ENCODE peak calls at places on chromosomes 2 and 18, in six cellular contexts. L, T, I, S, F and Z are unnamed samples.

GRCh38 chr2:101474752-101475384 is at the start of gene RFX8:
- DNase-seq in F (no peak), S (no peak), I (peak; percentile 74), L (no peak), T (peak; percentile 81), Z (no peak)

GRCh38 chr2:126934803-126935202 is 36.1 kb downstream of the TEX51 start:
- DNase-seq in F (no peak), T (no peak), L (no peak), I (no peak), S (no peak), Z (no peak)

GRCh38 chr18:9771261-9771976 is 63.3 kb downstream of the RAB31 start:
- DNase-seq in I (peak; percentile 78), F (peak; percentile 74), L (peak; percentile 88), S (no peak), T (peak; percentile 56), Z (peak; percentile 75)

GRCh38 chr18:75496151-75496550 is 68.6 kb upstream of the SMIM21 start:
- DNase-seq in I (no peak), S (no peak), L (no peak), T (no peak), F (no peak), Z (no peak)

GRCh38 chr18:39453882-39454281 is 1888.3 kb upstream of the CELF4 start:
- DNase-seq in S (no peak), I (no peak), L (peak; percentile 27), F (no peak), T (no peak), Z (no peak)

GRCh38 chr2:225025917-225026571 is 16.2 kb downstream of the DOCK10 start:
- DNase-seq in L (no peak), S (no peak), T (peak; percentile 35), F (no peak), I (no peak), Z (no peak)

GRCh38 chr18:22048932-22049615 is 120.3 kb upstream of the GATA6 start:
- DNase-seq in F (no peak), L (no peak), S (no peak), I (no peak), T (no peak), Z (no peak)

GRCh38 chr2:25331686-25332365 is 9.9 kb downstream of the DNMT3A start:
- DNase-seq in L (no peak), S (no peak), T (no peak), F (no peak), I (peak; percentile 80), Z (peak; percentile 75)

GRCh38 chr2:239380831-239381708 is 19.8 kb downstream of the HDAC4 start:
- DNase-seq in I (peak; percentile 72), F (no peak), S (no peak), T (peak; percentile 76), L (peak; percentile 21), Z (peak; percentile 3)

GRCh38 chr2:172247203-172247602 is 144.5 kb upstream of the DLX2 start:
- DNase-seq in T (no peak), L (no peak), F (no peak), S (no peak), I (no peak), Z (no peak)

GRCh38 chr2:224869601-224870000 is 153.4 kb upstream of the CCDC195 start:
- DNase-seq in T (no peak), F (no peak), S (no peak), I (no peak), L (no peak), Z (no peak)

GRCh38 chr2:17969661-17970060 is 91.2 kb downstream of the KCNS3 start:
- DNase-seq in F (no peak), I (no peak), L (no peak), S (no peak), T (no peak), Z (no peak)

GRCh38 chr2:204705243-204705971 is 160.1 kb downstream of the PARD3B start:
- DNase-seq in F (no peak), T (no peak), S (no peak), L (no peak), I (no peak), Z (no peak)

GRCh38 chr2:86044045-86044444 is 61.6 kb downstream of the POLR1A start:
- DNase-seq in I (peak; percentile 41), T (no peak), S (no peak), L (peak; percentile 8), F (no peak), Z (no peak)

GRCh38 chr2:150060341-150060740 is 427.1 kb downstream of the RND3 start:
- DNase-seq in T (no peak), I (no peak), F (no peak), S (no peak), L (no peak), Z (no peak)

GRCh38 chr2:86441789-86442641 is 844 bp downstream of the KDM3A start:
- DNase-seq in F (no peak), T (peak; percentile 82), L (peak; percentile 70), I (peak; percentile 82), S (no peak), Z (peak; percentile 19)

GRCh38 chr2:60818272-60818671 is 62.2 kb downstream of the PAPOLG start:
- DNase-seq in F (no peak), T (no peak), I (peak; percentile 77), S (no peak), L (no peak), Z (no peak)

GRCh38 chr2:227228061-227228667 is 63.7 kb downstream of the COL4A3 start:
- DNase-seq in T (no peak), F (no peak), S (no peak), I (no peak), L (peak; percentile 78), Z (peak; percentile 17)

GRCh38 chr2:147172493-147173185 is 672.2 kb upstream of the ACVR2A start:
- DNase-seq in F (no peak), I (no peak), S (no peak), T (no peak), L (no peak), Z (no peak)

GRCh38 chr18:26386002-26386401 is 159.8 kb downstream of the TAF4B start:
- DNase-seq in T (no peak), S (no peak), L (no peak), F (no peak), I (no peak), Z (peak; percentile 16)

GRCh38 chr2:185892484-185892883 is 153.9 kb downstream of the FSIP2 start:
- DNase-seq in I (no peak), T (no peak), L (no peak), S (no peak), F (no peak), Z (no peak)

GRCh38 chr18:6731197-6731596 is 1.7 kb downstream of the ARHGAP28 start:
- DNase-seq in F (no peak), I (no peak), S (no peak), T (no peak), L (no peak), Z (no peak)

GRCh38 chr2:69554981-69555380 is 88.6 kb downstream of the AAK1 start:
- DNase-seq in I (no peak), L (no peak), S (no peak), T (no peak), F (no peak), Z (no peak)

GRCh38 chr18:49612515-49613033 is 50.7 kb downstream of the LIPG start:
- DNase-seq in L (no peak), T (no peak), I (no peak), F (no peak), S (no peak), Z (no peak)

GRCh38 chr2:25851740-25852503 is 26.4 kb downstream of the ASXL2 start:
- DNase-seq in I (peak; percentile 70), F (peak; percentile 18), T (peak; percentile 68), L (no peak), S (no peak), Z (no peak)